ENCODE peak calls at places on chromosomes 3 and 15, in ten cellular contexts. Z is AG04450, P is heart right ventricle, T is GM12865, X is astrocyte of the spinal cord, V is H9, L is NB4, M is HepG2, S is fibroblast of lung, F is PC-9. I is an unnamed sample.

GRCh38 chr3:16399473-16399872 is 114.0 kb downstream of the RFTN1 start:
- DNase-seq in Z (peak; percentile 75), P (peak; percentile 51), T (peak; percentile 57), X (peak; percentile 76), V (peak; percentile 51), L (no peak), M (no peak), S (peak; percentile 87), F (no peak), I (peak; percentile 45)

GRCh38 chr3:56960234-56960917 is 100.1 kb upstream of the SPATA12 start:
- DNase-seq in Z (no peak), P (no peak), T (peak; percentile 38), X (no peak), V (no peak), L (no peak), M (no peak), S (no peak), F (no peak), I (no peak)

GRCh38 chr15:33680336-33680735 is 288.0 kb upstream of the CHRM5 start:
- DNase-seq in Z (no peak), P (no peak), T (no peak), X (no peak), V (no peak), L (no peak), M (no peak), S (no peak), F (no peak), I (no peak)

GRCh38 chr3:48694610-48695051 is 8.9 kb upstream of the NCKIPSD start:
- DNase-seq in Z (peak; percentile 51), P (peak; percentile 78), T (no peak), X (peak; percentile 85), V (no peak), L (no peak), M (no peak), S (peak; percentile 94), F (peak; percentile 64), I (peak; percentile 75)

GRCh38 chr3:172223870-172224269 is 184.5 kb downstream of the FNDC3B start:
- DNase-seq in Z (no peak), P (no peak), T (no peak), X (no peak), V (no peak), L (no peak), M (no peak), S (no peak), F (no peak), I (no peak)

GRCh38 chr15:62881056-62881455 is 161.5 kb upstream of the TPM1 start:
- DNase-seq in Z (no peak), P (no peak), T (no peak), X (no peak), V (no peak), L (no peak), M (no peak), S (no peak), F (no peak), I (no peak)

GRCh38 chr3:184050217-184050847 is 2.5 kb upstream of the HTR3C start:
- DNase-seq in Z (no peak), P (no peak), T (no peak), X (no peak), V (no peak), L (peak; percentile 15), M (no peak), S (no peak), F (no peak), I (no peak)

GRCh38 chr3:177150218-177150916 is 46.9 kb downstream of the TBL1XR1 start:
- DNase-seq in Z (no peak), P (no peak), T (no peak), X (peak; percentile 20), V (no peak), L (no peak), M (peak; percentile 59), S (no peak), F (no peak), I (no peak)

GRCh38 chr3:186989429-186989828 is 59.1 kb downstream of the ST6GAL1 start:
- DNase-seq in Z (no peak), P (no peak), T (no peak), X (no peak), V (no peak), L (no peak), M (peak; percentile 10), S (no peak), F (no peak), I (no peak)

GRCh38 chr3:186991470-186991869 is 61.1 kb downstream of the ST6GAL1 start:
- DNase-seq in Z (no peak), P (no peak), T (no peak), X (no peak), V (no peak), L (no peak), M (no peak), S (no peak), F (no peak), I (no peak)

GRCh38 chr3:186988806-186989205 is 58.5 kb downstream of the ST6GAL1 start:
- DNase-seq in Z (no peak), P (no peak), T (peak; percentile 81), X (no peak), V (no peak), L (no peak), M (no peak), S (no peak), F (no peak), I (no peak)

GRCh38 chr3:186990878-186991308 is 60.6 kb downstream of the ST6GAL1 start:
- DNase-seq in Z (no peak), P (no peak), T (no peak), X (peak; percentile 76), V (no peak), L (no peak), M (no peak), S (peak; percentile 26), F (peak; percentile 95), I (peak; percentile 47)

GRCh38 chr3:186990282-186990681 is 60.0 kb downstream of the ST6GAL1 start:
- DNase-seq in Z (no peak), P (no peak), T (no peak), X (no peak), V (no peak), L (no peak), M (no peak), S (no peak), F (peak; percentile 82), I (no peak)
- TF ChIP-seq CTCF in Z (no peak), P (no peak), T (no peak), X (no peak), V (no peak), L (no peak), M (no peak), S (no peak), F (no peak), I (no peak)

GRCh38 chr15:66134284-66134683 is 119.3 kb downstream of the MEGF11 start:
- DNase-seq in Z (no peak), P (no peak), T (no peak), X (no peak), V (no peak), L (no peak), M (no peak), S (no peak), F (no peak), I (no peak)
- TF ChIP-seq CTCF in Z (no peak), P (no peak), T (no peak), X (no peak), V (no peak), L (no peak), M (no peak), S (no peak), F (no peak), I (no peak)

GRCh38 chr15:72979308-72979707 is 73.0 kb upstream of the NEO1 start:
- DNase-seq in Z (no peak), P (no peak), T (no peak), X (no peak), V (no peak), L (no peak), M (no peak), S (no peak), F (no peak), I (no peak)

GRCh38 chr15:72982750-72983149 is 69.5 kb upstream of the NEO1 start:
- DNase-seq in Z (no peak), P (no peak), T (no peak), X (peak; percentile 15), V (no peak), L (no peak), M (no peak), S (no peak), F (no peak), I (no peak)

GRCh38 chr15:72979754-72980153 is 72.5 kb upstream of the NEO1 start:
- DNase-seq in Z (no peak), P (no peak), T (no peak), X (no peak), V (no peak), L (no peak), M (no peak), S (no peak), F (no peak), I (no peak)

GRCh38 chr15:72983812-72984211 is 68.5 kb upstream of the NEO1 start:
- DNase-seq in Z (no peak), P (no peak), T (no peak), X (no peak), V (no peak), L (no peak), M (no peak), S (no peak), F (no peak), I (no peak)
- TF ChIP-seq CTCF in Z (no peak), P (no peak), T (no peak), X (no peak), V (no peak), L (no peak), M (no peak), S (no peak), F (no peak), I (no peak)

GRCh38 chr3:122306622-122306953 is 18.5 kb upstream of the CSTA start:
- DNase-seq in Z (no peak), P (no peak), T (no peak), X (no peak), V (no peak), L (no peak), M (no peak), S (no peak), F (no peak), I (no peak)

GRCh38 chr3:122307288-122307687 is 17.8 kb upstream of the CSTA start:
- DNase-seq in Z (no peak), P (no peak), T (no peak), X (no peak), V (no peak), L (no peak), M (no peak), S (no peak), F (no peak), I (no peak)

GRCh38 chr3:122307987-122308386 is 17.1 kb upstream of the CSTA start:
- DNase-seq in Z (no peak), P (no peak), T (no peak), X (no peak), V (no peak), L (peak; percentile 21), M (no peak), S (no peak), F (no peak), I (no peak)

GRCh38 chr3:122310361-122310760 is 14.7 kb upstream of the CSTA start:
- DNase-seq in Z (no peak), P (no peak), T (no peak), X (no peak), V (no peak), L (no peak), M (no peak), S (no peak), F (peak; percentile 78), I (no peak)

DNA sequence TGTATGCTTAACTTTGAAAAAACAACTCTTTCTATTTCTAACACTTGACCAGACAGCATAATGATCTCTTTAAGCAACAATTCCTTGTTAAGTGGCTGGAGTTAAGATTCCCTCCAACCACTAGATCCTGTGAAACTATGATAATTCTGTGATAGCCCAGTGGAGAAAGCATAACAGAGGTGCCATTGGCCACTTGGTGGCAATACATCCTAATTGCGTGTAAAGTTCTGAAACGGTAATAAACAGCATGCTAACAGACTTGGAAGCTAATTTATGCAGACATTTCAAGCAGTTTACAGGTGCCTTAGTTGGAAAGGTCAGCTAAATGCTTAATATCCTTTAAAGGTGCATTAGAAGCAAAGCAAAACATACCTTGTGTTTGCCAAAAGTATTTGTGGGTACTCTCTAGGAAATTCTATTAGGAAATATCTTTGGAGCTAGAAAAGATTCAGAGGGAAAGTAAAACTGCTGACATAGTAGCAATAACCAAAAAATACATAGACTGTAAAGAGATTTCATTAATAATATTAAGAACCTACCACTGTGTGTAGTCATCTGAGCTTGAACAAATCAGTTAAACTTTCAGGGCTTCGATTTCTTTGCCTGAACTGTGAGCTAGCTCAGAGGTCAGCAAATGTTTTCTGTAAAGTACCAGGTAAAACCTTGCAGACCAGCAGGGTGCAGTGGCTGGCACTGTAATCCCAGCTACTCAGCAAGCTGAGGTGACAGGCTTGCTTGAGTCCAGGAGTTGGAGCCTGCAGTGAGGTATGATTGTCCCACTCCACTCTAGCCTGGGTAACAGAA is 19.0 kb upstream of the CSTA start:
- DNase-seq in Z (no peak), P (no peak), T (peak; percentile 52), X (no peak), V (peak; percentile 50), L (peak; percentile 35), M (peak; percentile 67), S (no peak), F (peak; percentile 41), I (no peak)
- TF ChIP-seq CTCF in Z (peak; percentile 7), P (no peak), T (peak; percentile 21), X (no peak), V (peak; percentile 31), L (peak; percentile 37), M (peak; percentile 80), S (no peak), F (peak; percentile 53), I (no peak)